ENCODE peak calls at places on chromosomes 2 and 18, in five cellular contexts. L is heart right ventricle, O is heart left ventricle, R is Panc1, F is iPS DF 6.9. V is an unnamed sample. For H3K4me1, the result is how much of the 10 kb centered on the place peaks cover.

GRCh38 chr2:48316753-48317750 is 212.9 kb upstream of the STON1 start:
- DNase-seq in L (no peak), O (no peak), R (no peak), F (no peak), V (no peak)

GRCh38 chr2:233779722-233780121 is 1.6 kb downstream of the MROH2A start:
- DNase-seq in L (no peak), O (no peak), R (no peak), F (no peak), V (no peak)

GRCh38 chr2:109162999-109163398 is 34.0 kb downstream of the SH3RF3 start:
- DNase-seq in L (peak), O (peak), R (no peak), F (no peak), V (no peak)

GRCh38 chr2:3211256-3211970 is 166.2 kb downstream of the EIPR1 start:
- DNase-seq in L (no peak), O (no peak), R (no peak), F (no peak), V (no peak)

GRCh38 chr2:223654384-223654915 is 52.3 kb upstream of the SCG2 start:
- DNase-seq in L (no peak), O (no peak), R (no peak), F (no peak), V (no peak)

GRCh38 chr18:23033079-23033478 is 100.0 kb downstream of the RBBP8 start:
- DNase-seq in L (no peak), O (no peak), R (no peak), F (no peak), V (no peak)

GRCh38 chr2:217897091-217897715 is 105.6 kb downstream of the TNS1 start:
- DNase-seq in L (no peak), O (peak), R (no peak), F (no peak), V (no peak)

GRCh38 chr2:219998714-219999227 is 371.3 kb downstream of the SLC4A3 start:
- DNase-seq in L (no peak), O (no peak), R (no peak), F (no peak), V (no peak)

GRCh38 chr2:136216073-136216472 is 98.1 kb upstream of the CXCR4 start:
- DNase-seq in L (no peak), O (no peak), R (no peak), F (no peak), V (no peak)

GRCh38 chr2:111667001-111667400 is 217.0 kb downstream of the ANAPC1 start:
- DNase-seq in L (no peak), O (no peak), R (no peak), F (no peak), V (no peak)

GRCh38 chr2:10935953-10936942 is 24.5 kb downstream of the KCNF1 start:
- DNase-seq in L (no peak), O (no peak), R (peak), F (no peak), V (no peak)

GRCh38 chr2:230684222-230685164 is 28.1 kb upstream of the CAB39 start:
- DNase-seq in L (no peak), O (no peak), R (peak), F (no peak), V (no peak)

GRCh38 chr2:86035371-86035882 is 70.3 kb downstream of the POLR1A start:
- DNase-seq in L (no peak), O (peak), R (no peak), F (no peak), V (no peak)

GRCh38 chr18:11121426-11121825 is 27.9 kb downstream of the PIEZO2 start:
- DNase-seq in L (no peak), O (no peak), R (no peak), F (no peak), V (no peak)

GRCh38 chr2:46073540-46074018 is 223.6 kb upstream of the EPAS1 start:
- DNase-seq in L (no peak), O (no peak), R (peak), F (no peak), V (no peak)

GRCh38 chr18:31420032-31420431 is 27.5 kb upstream of the DSG3 start:
- DNase-seq in L (no peak), O (no peak), R (no peak), F (no peak), V (no peak)

GRCh38 chr2:71511776-71512175 is 58.4 kb downstream of the DYSF start:
- DNase-seq in L (no peak), O (no peak), R (no peak), F (no peak), V (no peak)

GRCh38 chr2:231613655-231614558 is 21.2 kb downstream of the TEX44 start:
- DNase-seq in L (peak), O (peak), R (peak), F (no peak), V (peak)

GRCh38 chr2:1745171-1746023 is 1.1 kb upstream of the PXDN start:
- DNase-seq in L (peak), O (no peak), R (no peak), F (no peak), V (no peak)

GRCh38 chr2:56626927-56627326 is 443.1 kb downstream of the CCDC85A start:
- DNase-seq in L (no peak), O (no peak), R (no peak), F (no peak), V (no peak)

GRCh38 chr2:113324684-113325160 is 46.0 kb upstream of the PAX8 start:
- DNase-seq in L (peak), O (peak), R (no peak), F (peak), V (no peak)

GRCh38 chr2:235049719-235050118 is 97.9 kb downstream of the SH3BP4 start:
- DNase-seq in L (no peak), O (no peak), R (no peak), F (no peak), V (no peak)

GRCh38 chr2:26617259-26618083 is 23.7 kb downstream of the CIB4 start:
- DNase-seq in L (no peak), O (no peak), R (no peak), F (no peak), V (no peak)

GRCh38 chr2:26614205-26615128 is 26.7 kb downstream of the CIB4 start:
- DNase-seq in L (peak), O (peak), R (no peak), F (no peak), V (no peak)

GRCh38 chr2:26615336-26616031 is 25.7 kb downstream of the CIB4 start:
- DNase-seq in L (no peak), O (no peak), R (no peak), F (peak), V (no peak)

GRCh38 chr2:26616864-26617135 is 24.4 kb downstream of the CIB4 start:
- DNase-seq in L (no peak), O (no peak), R (no peak), F (no peak), V (no peak)

GRCh38 chr2:26616032-26616863 is 24.9 kb downstream of the CIB4 start:
- DNase-seq in L (no peak), O (no peak), R (no peak), F (no peak), V (no peak)
- H3K4me3 ChIP-seq in L (no peak), O (no peak), R (no peak), F (no peak), V (no peak)

GRCh38 chr2:156649596-156649995 is 213.4 kb downstream of the GPD2 start:
- DNase-seq in L (peak), O (peak), R (no peak), F (no peak), V (no peak)
- H3K4me1 ChIP-seq in L (under half), O (under half), R (under half), F (under half), V (under half)

GRCh38 chr2:179252439-179252838 is 12.2 kb downstream of the SESTD1 start:
- DNase-seq in L (no peak), O (no peak), R (no peak), F (no peak), V (no peak)

GRCh38 chr2:179250084-179250483 is 14.5 kb downstream of the SESTD1 start:
- DNase-seq in L (no peak), O (no peak), R (no peak), F (no peak), V (no peak)

GRCh38 chr2:179253226-179253625 is 11.4 kb downstream of the SESTD1 start:
- DNase-seq in L (no peak), O (no peak), R (no peak), F (no peak), V (no peak)

GRCh38 chr2:179250848-179251504 is 13.7 kb downstream of the SESTD1 start:
- DNase-seq in L (no peak), O (no peak), R (no peak), F (no peak), V (peak)

GRCh38 chr2:179251865-179252264 is 12.8 kb downstream of the SESTD1 start:
- DNase-seq in L (no peak), O (no peak), R (no peak), F (no peak), V (no peak)
- H3K4me3 ChIP-seq in L (no peak), O (no peak), R (no peak), F (no peak), V (no peak)

DNA sequence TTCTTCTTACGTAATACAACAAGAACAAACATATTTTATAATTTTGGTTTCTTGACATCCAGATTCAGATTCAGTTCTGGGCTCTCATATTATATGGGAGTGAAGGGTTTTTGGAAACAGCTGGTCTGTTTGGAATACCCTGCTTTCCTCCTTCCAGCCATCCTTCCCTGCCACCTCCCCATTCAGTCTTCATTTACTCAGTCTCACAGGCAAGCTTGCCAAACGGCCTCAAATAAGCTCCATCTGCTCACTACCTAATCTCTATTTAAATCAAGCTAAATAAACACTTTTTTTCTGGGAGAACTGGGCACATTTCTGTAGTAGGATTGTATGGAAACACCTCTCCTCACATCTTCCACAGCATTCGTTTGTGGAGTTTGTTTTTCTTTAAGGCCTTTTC is 147.5 kb downstream of the RND3 start:
- DNase-seq in L (no peak), O (no peak), R (no peak), F (no peak), V (no peak)
- H3K4me1 ChIP-seq in L (under half), O (under half), R (under half), F (under half), V (under half)

DNA sequence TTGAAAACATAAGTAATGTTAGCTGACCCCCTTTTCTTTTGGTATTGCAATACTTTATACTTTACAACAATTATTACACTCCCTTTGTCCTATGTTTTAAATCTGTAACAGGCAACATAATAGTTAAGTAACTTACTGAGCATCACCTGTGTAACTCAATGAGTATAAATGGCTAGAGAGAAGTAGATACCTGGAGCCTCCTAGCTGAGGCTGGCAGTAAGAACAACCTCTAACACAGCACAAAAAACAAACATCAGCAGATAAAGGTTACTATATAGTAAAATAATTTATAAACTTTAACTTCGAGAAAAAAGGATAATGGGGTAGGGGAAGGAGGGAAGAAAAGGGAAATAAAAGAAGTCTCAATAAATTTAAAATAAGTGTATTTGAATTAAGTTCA is 73.1 kb upstream of the ST8SIA5 start:
- DNase-seq in L (no peak), O (no peak), R (no peak), F (no peak), V (no peak)
- H3K4me3 ChIP-seq in L (no peak), O (no peak), R (no peak), F (no peak), V (no peak)

GRCh38 chr2:100643459-100643858 is 80.7 kb downstream of the PDCL3 start:
- DNase-seq in L (no peak), O (no peak), R (no peak), F (no peak), V (peak)

GRCh38 chr2:100642425-100642824 is 79.6 kb downstream of the PDCL3 start:
- DNase-seq in L (no peak), O (no peak), R (no peak), F (no peak), V (no peak)

GRCh38 chr2:100641115-100641415 is 78.3 kb downstream of the PDCL3 start:
- DNase-seq in L (no peak), O (no peak), R (no peak), F (no peak), V (no peak)

GRCh38 chr2:100646039-100646438 is 83.2 kb downstream of the PDCL3 start:
- DNase-seq in L (no peak), O (no peak), R (no peak), F (no peak), V (no peak)

GRCh38 chr2:100643906-100644501 is 81.2 kb downstream of the PDCL3 start:
- DNase-seq in L (no peak), O (no peak), R (no peak), F (no peak), V (peak)
- H3K4me1 ChIP-seq in L (under half), O (under half), R (under half), F (under half), V (under half)

GRCh38 chr2:16508061-16508851 is 157.4 kb downstream of the CYRIA start:
- DNase-seq in L (peak), O (peak), R (no peak), F (peak), V (peak)
- H3K4me3 ChIP-seq in L (peak), O (peak), R (peak), F (peak), V (no peak)

GRCh38 chr2:55111570-55112228 is 61.4 kb upstream of the RTN4 start:
- DNase-seq in L (peak), O (peak), R (no peak), F (no peak), V (no peak)
- H3K4me1 ChIP-seq in L (under half), O (under half), R (under half), F (under half), V (under half)

DNA sequence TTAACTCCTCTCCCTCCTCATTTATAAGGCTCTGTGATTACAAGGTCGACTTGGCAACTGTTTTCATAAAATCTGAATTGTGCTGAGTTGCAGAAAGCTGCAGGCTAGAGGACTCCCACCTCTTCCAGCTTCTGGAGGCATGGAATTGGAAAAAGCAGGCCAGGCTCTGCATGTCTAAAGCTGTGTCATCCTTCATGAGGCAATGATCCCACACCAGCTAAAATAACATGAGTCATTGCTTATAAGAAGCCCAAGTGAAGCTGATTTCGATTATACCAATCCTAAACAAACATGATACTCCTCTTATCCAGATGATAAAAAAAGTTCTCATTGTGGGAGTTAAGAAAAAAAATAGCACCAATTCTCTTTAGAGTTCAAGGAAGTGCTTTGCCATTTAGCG is 11.8 kb downstream of the ARHGAP28 start:
- DNase-seq in L (no peak), O (peak), R (peak), F (no peak), V (no peak)
- H3K4me3 ChIP-seq in L (no peak), O (no peak), R (no peak), F (no peak), V (no peak)

GRCh38 chr2:134234535-134234934 is 19.3 kb upstream of the MGAT5 start:
- DNase-seq in L (no peak), O (no peak), R (no peak), F (no peak), V (no peak)
- H3K4me1 ChIP-seq in L (under half), O (half or more), R (under half), F (under half), V (half or more)